ENCODE peak calls at places on chromosome 17, in five cellular contexts. One of them, this sample, is unnamed.

GRCh38 chr17:14201595-14201994 is 35.1 kb downstream of the CDRT15 start:
- DNase-seq in endothelial cell of umbilical vein: no peak
- DNase-seq in H9: no peak
- DNase-seq in SK-N-SH: no peak
- DNase-seq in mesenchymal stem cell: no peak
- DNase-seq in this sample: no peak

GRCh38 chr17:39754161-39754957 is 16.6 kb downstream of the GRB7 start:
- DNase-seq in SK-N-SH: peak
- DNase-seq in mesenchymal stem cell: peak
- DNase-seq in endothelial cell of umbilical vein: peak
- DNase-seq in H9: peak
- DNase-seq in this sample: peak

GRCh38 chr17:72662827-72663190 is 429.7 kb downstream of the SLC39A11 start:
- DNase-seq in endothelial cell of umbilical vein: no peak
- DNase-seq in mesenchymal stem cell: no peak
- DNase-seq in SK-N-SH: no peak
- DNase-seq in H9: no peak
- DNase-seq in this sample: no peak

GRCh38 chr17:6297960-6298359 is 137.0 kb downstream of the AIPL1 start:
- DNase-seq in H9: no peak
- DNase-seq in endothelial cell of umbilical vein: no peak
- DNase-seq in SK-N-SH: no peak
- DNase-seq in mesenchymal stem cell: no peak
- DNase-seq in this sample: no peak

GRCh38 chr17:45136846-45137560 is 1.5 kb downstream of the ACBD4 start:
- DNase-seq in endothelial cell of umbilical vein: no peak
- DNase-seq in mesenchymal stem cell: no peak
- DNase-seq in SK-N-SH: peak
- DNase-seq in H9: no peak
- DNase-seq in this sample: peak

GRCh38 chr17:72715906-72716572 is 376.4 kb downstream of the SLC39A11 start:
- DNase-seq in endothelial cell of umbilical vein: no peak
- DNase-seq in SK-N-SH: no peak
- DNase-seq in mesenchymal stem cell: peak
- DNase-seq in H9: no peak
- DNase-seq in this sample: no peak

GRCh38 chr17:78316867-78317816 is 42.7 kb downstream of the SOCS3 start:
- DNase-seq in mesenchymal stem cell: peak
- DNase-seq in endothelial cell of umbilical vein: no peak
- DNase-seq in H9: peak
- DNase-seq in SK-N-SH: peak
- DNase-seq in this sample: peak

GRCh38 chr17:61219460-61219859 is 180.2 kb upstream of the TBX2 start:
- DNase-seq in SK-N-SH: peak
- DNase-seq in endothelial cell of umbilical vein: no peak
- DNase-seq in H9: no peak
- DNase-seq in mesenchymal stem cell: peak
- DNase-seq in this sample: no peak

GRCh38 chr17:17661834-17662233 is 19.4 kb upstream of the RAI1 start:
- DNase-seq in H9: no peak
- DNase-seq in mesenchymal stem cell: no peak
- DNase-seq in endothelial cell of umbilical vein: no peak
- DNase-seq in SK-N-SH: peak
- DNase-seq in this sample: no peak

GRCh38 chr17:688100-688989 is 26.3 kb downstream of the VPS53 start:
- DNase-seq in H9: no peak
- DNase-seq in endothelial cell of umbilical vein: peak
- DNase-seq in SK-N-SH: no peak
- DNase-seq in mesenchymal stem cell: peak
- DNase-seq in this sample: peak

GRCh38 chr17:28756025-28756804 is 12.4 kb downstream of the TRAF4 start:
- DNase-seq in mesenchymal stem cell: no peak
- DNase-seq in endothelial cell of umbilical vein: no peak
- DNase-seq in SK-N-SH: no peak
- DNase-seq in H9: no peak
- DNase-seq in this sample: no peak

GRCh38 chr17:9291912-9292562 is 270.7 kb downstream of the NTN1 start:
- DNase-seq in H9: peak
- DNase-seq in endothelial cell of umbilical vein: peak
- DNase-seq in mesenchymal stem cell: peak
- DNase-seq in SK-N-SH: peak
- DNase-seq in this sample: peak

GRCh38 chr17:17663160-17664072 is 17.8 kb upstream of the RAI1 start:
- DNase-seq in SK-N-SH: peak
- DNase-seq in endothelial cell of umbilical vein: peak
- DNase-seq in mesenchymal stem cell: peak
- DNase-seq in H9: peak
- DNase-seq in this sample: peak

GRCh38 chr17:83156408-83156807 is 77.0 kb downstream of the METRNL start:
- DNase-seq in mesenchymal stem cell: no peak
- DNase-seq in endothelial cell of umbilical vein: no peak
- DNase-seq in SK-N-SH: no peak
- DNase-seq in H9: no peak
- DNase-seq in this sample: no peak

GRCh38 chr17:38464251-38464722 is 36.0 kb downstream of the ARHGAP23 start:
- DNase-seq in SK-N-SH: peak
- DNase-seq in H9: no peak
- DNase-seq in endothelial cell of umbilical vein: peak
- DNase-seq in mesenchymal stem cell: no peak
- DNase-seq in this sample: no peak

GRCh38 chr17:38465420-38466345 is 37.4 kb downstream of the ARHGAP23 start:
- DNase-seq in H9: no peak
- DNase-seq in endothelial cell of umbilical vein: no peak
- DNase-seq in mesenchymal stem cell: no peak
- DNase-seq in SK-N-SH: peak
- DNase-seq in this sample: no peak

GRCh38 chr17:38463451-38463858 is 35.2 kb downstream of the ARHGAP23 start:
- DNase-seq in mesenchymal stem cell: no peak
- DNase-seq in H9: no peak
- DNase-seq in endothelial cell of umbilical vein: no peak
- DNase-seq in SK-N-SH: no peak
- DNase-seq in this sample: no peak

GRCh38 chr17:38466346-38467315 is 38.4 kb downstream of the ARHGAP23 start:
- DNase-seq in H9: no peak
- DNase-seq in SK-N-SH: no peak
- DNase-seq in mesenchymal stem cell: no peak
- DNase-seq in endothelial cell of umbilical vein: no peak
- DNase-seq in this sample: no peak

GRCh38 chr17:38464723-38465419 is 36.6 kb downstream of the ARHGAP23 start:
- DNase-seq in H9: no peak
- DNase-seq in endothelial cell of umbilical vein: peak
- DNase-seq in SK-N-SH: peak
- DNase-seq in mesenchymal stem cell: peak
- DNase-seq in this sample: no peak
- H3K9ac ChIP-seq in H9: no peak
- H3K9ac ChIP-seq in endothelial cell of umbilical vein: peak
- H3K9ac ChIP-seq in SK-N-SH: peak
- H3K9ac ChIP-seq in mesenchymal stem cell: peak
- H3K9ac ChIP-seq in this sample: no peak

DNA sequence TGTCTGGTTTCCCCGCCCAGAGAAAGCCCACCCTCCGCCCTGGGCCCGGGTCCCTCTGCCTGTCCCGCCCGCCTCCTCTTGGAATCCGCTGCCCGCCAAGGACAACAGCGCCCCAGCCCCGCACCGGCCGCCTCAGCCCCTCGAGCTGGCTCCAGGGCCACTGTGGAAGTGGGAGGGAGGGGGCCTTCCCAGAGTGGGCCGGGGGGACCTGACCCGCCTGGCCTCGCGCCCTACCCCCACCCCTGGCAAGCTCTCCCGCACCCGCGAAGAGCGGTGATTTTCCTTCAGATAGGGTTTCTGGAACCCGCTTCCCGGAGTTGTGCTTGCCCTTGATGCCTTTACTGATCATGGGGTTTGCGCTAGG is 2.3 kb upstream of the CBX8 start:
- DNase-seq in endothelial cell of umbilical vein: no peak
- DNase-seq in mesenchymal stem cell: no peak
- DNase-seq in SK-N-SH: peak
- DNase-seq in H9: peak
- DNase-seq in this sample: peak
- H3K9ac ChIP-seq in endothelial cell of umbilical vein: no peak
- H3K9ac ChIP-seq in mesenchymal stem cell: no peak
- H3K9ac ChIP-seq in SK-N-SH: no peak
- H3K9ac ChIP-seq in H9: no peak
- H3K9ac ChIP-seq in this sample: no peak

GRCh38 chr17:32515677-32516383 is 29.0 kb downstream of the CDK5R1 start:
- DNase-seq in SK-N-SH: no peak
- DNase-seq in mesenchymal stem cell: no peak
- DNase-seq in endothelial cell of umbilical vein: no peak
- DNase-seq in H9: no peak
- DNase-seq in this sample: no peak

GRCh38 chr17:32517982-32518381 is 31.2 kb downstream of the CDK5R1 start:
- DNase-seq in H9: no peak
- DNase-seq in endothelial cell of umbilical vein: no peak
- DNase-seq in SK-N-SH: no peak
- DNase-seq in mesenchymal stem cell: no peak
- DNase-seq in this sample: no peak

GRCh38 chr17:32516940-32517711 is 30.3 kb downstream of the CDK5R1 start:
- DNase-seq in endothelial cell of umbilical vein: no peak
- DNase-seq in mesenchymal stem cell: no peak
- DNase-seq in H9: no peak
- DNase-seq in SK-N-SH: no peak
- DNase-seq in this sample: no peak

GRCh38 chr17:32514587-32514986 is 27.8 kb downstream of the CDK5R1 start:
- DNase-seq in SK-N-SH: no peak
- DNase-seq in H9: no peak
- DNase-seq in mesenchymal stem cell: no peak
- DNase-seq in endothelial cell of umbilical vein: no peak
- DNase-seq in this sample: no peak

DNA sequence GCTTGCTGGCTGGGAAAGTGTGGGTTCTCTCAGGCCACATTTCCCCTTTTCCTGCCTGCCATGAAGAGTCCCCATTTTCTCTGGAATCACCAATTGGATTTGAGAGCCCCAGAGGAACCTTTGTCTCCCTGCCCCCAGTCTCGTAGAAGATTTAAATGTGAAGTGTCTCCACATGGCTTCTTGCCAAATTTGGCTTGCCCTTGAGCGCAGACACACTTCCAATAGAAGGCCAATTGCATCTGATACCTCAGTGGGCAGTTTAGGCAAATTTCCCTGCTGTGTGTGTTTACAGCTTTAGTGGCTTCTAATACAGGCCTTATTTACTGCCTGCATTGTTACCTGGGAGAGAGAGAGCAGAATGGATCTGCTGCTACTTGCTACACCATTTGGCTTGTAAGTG is 29.7 kb downstream of the CDK5R1 start:
- DNase-seq in SK-N-SH: no peak
- DNase-seq in endothelial cell of umbilical vein: no peak
- DNase-seq in mesenchymal stem cell: no peak
- DNase-seq in H9: no peak
- DNase-seq in this sample: no peak
- H3K9ac ChIP-seq in SK-N-SH: no peak
- H3K9ac ChIP-seq in endothelial cell of umbilical vein: no peak
- H3K9ac ChIP-seq in mesenchymal stem cell: no peak
- H3K9ac ChIP-seq in H9: no peak
- H3K9ac ChIP-seq in this sample: no peak

GRCh38 chr17:36938566-36939058 is 1.3 kb downstream of the LHX1 start:
- DNase-seq in H9: no peak
- DNase-seq in mesenchymal stem cell: no peak
- DNase-seq in SK-N-SH: no peak
- DNase-seq in endothelial cell of umbilical vein: no peak
- DNase-seq in this sample: no peak

GRCh38 chr17:36936455-36936934 is 780 bp upstream of the LHX1 start:
- DNase-seq in SK-N-SH: peak
- DNase-seq in mesenchymal stem cell: no peak
- DNase-seq in endothelial cell of umbilical vein: no peak
- DNase-seq in H9: peak
- DNase-seq in this sample: peak

GRCh38 chr17:36935681-36936454 is 1.4 kb upstream of the LHX1 start:
- DNase-seq in SK-N-SH: peak
- DNase-seq in H9: peak
- DNase-seq in endothelial cell of umbilical vein: no peak
- DNase-seq in mesenchymal stem cell: no peak
- DNase-seq in this sample: peak

GRCh38 chr17:36937961-36938565 is 788 bp downstream of the LHX1 start:
- DNase-seq in endothelial cell of umbilical vein: peak
- DNase-seq in SK-N-SH: peak
- DNase-seq in mesenchymal stem cell: peak
- DNase-seq in H9: peak
- DNase-seq in this sample: peak

DNA sequence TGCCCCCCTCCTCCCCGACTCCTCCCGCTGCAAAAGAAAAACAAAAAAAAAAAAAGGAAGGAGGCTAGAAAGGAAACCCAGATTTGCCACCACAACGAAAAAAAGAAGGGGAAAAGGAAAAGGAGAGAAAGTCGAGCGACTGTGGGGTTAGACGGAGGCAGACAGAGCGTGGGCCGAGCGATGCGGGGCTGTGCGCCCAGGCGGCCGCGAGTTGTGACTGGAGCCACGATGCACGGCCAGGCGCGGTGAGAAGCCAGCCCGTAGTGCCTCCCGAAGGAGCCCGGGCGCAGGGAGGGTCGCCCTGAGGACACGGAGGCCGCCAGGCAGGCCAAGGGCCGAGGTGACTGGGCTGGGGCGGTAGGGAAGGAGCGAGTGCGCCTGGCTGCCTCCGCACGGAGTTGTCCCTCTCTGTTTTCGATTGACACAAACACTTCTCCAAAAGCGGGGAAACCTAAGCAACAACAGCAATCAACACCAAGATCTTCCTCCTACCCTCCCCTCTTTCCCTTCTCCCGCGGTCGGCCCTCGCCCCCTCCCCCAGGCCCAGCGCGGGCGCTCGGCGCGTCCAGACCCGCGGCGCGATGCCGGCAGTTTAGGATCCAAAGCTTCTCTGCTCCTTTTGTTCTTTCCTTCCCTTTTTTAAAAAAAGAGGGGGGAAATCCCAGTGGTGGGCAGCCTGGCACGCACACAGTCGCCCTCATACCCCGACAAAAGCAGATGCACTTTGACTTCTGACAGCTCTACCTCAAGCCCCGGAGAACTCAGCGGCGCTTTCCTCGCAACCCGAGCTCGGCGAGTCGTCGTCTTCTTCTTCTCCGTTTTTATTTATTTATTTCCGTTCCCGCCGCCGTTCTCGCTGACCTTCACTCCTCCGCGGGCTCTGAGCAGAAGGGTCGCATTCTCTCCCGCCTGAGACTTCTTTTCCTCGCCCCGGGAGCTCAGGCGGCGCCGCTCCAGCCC is at the start of gene LHX1:
- DNase-seq in SK-N-SH: peak
- DNase-seq in H9: peak
- DNase-seq in mesenchymal stem cell: no peak
- DNase-seq in endothelial cell of umbilical vein: no peak
- DNase-seq in this sample: peak
- H3K9ac ChIP-seq in SK-N-SH: no peak
- H3K9ac ChIP-seq in H9: no peak
- H3K9ac ChIP-seq in mesenchymal stem cell: no peak
- H3K9ac ChIP-seq in endothelial cell of umbilical vein: no peak
- H3K9ac ChIP-seq in this sample: peak

DNA sequence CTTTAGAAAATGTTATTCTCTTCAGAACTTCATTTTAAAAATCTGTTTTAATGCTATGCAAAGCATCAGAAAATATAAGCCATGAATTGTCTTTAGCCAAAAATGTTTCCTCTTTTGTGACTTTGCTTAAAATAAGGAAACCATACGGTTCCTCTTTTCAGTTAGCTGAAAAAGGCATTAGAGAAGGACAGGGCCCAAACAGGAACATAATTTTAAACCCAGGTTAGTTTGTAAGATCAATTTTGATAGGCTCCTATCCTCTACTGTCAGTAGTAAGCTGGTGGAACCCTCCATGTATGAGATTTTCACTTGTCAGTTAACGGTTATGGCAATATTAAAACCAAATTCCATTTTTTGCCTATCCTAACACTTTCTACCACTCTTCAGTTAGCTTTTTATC is 4.3 kb downstream of the EVI2B start:
- DNase-seq in SK-N-SH: no peak
- DNase-seq in endothelial cell of umbilical vein: no peak
- DNase-seq in mesenchymal stem cell: no peak
- DNase-seq in H9: no peak
- DNase-seq in this sample: no peak
- H3K9ac ChIP-seq in SK-N-SH: no peak
- H3K9ac ChIP-seq in endothelial cell of umbilical vein: no peak
- H3K9ac ChIP-seq in mesenchymal stem cell: no peak
- H3K9ac ChIP-seq in H9: no peak
- H3K9ac ChIP-seq in this sample: no peak

This sample was measured in endodermal cell.